ENCODE peak calls at places on chromosomes 11 and 22, in seven cellular contexts. O is Peyer's patch, D is uterus, R is left ventricle myocardium inferior, L is body of pancreas, J is adrenal gland, M is mesenchymal stem cell. N is an unnamed sample. For H3K9me3, the result is how much of the 10 kb centered on the place peaks cover.

GRCh38 chr11:8168485-8169257 is at the start of gene RIC3:
- DNase-seq in O (peak), D (peak), L (peak), J (peak), R (peak), M (no peak), N (peak)

GRCh38 chr11:112004389-112004788 is 20.8 kb upstream of the DLAT start:
- DNase-seq in M (no peak), D (no peak), O (no peak), L (no peak), R (no peak), J (no peak), N (no peak)

GRCh38 chr22:29128891-29129643 is 56.2 kb downstream of the KREMEN1 start:
- DNase-seq in O (no peak), R (no peak), J (no peak), D (no peak), L (no peak), M (peak), N (no peak)

GRCh38 chr11:13480198-13480597 is 15.6 kb downstream of the PTH start:
- DNase-seq in L (no peak), O (no peak), M (no peak), J (no peak), D (no peak), R (no peak), N (no peak)

GRCh38 chr22:23259916-23260644 is 79.8 kb downstream of the BCR start:
- DNase-seq in D (no peak), J (no peak), M (no peak), O (no peak), R (no peak), L (no peak), N (no peak)

GRCh38 chr11:86193297-86194095 is 51.1 kb upstream of the EED start:
- DNase-seq in R (peak), J (peak), D (peak), L (peak), O (peak), M (peak), N (peak)

GRCh38 chr11:87265915-87266314 is 228.2 kb downstream of the TMEM135 start:
- DNase-seq in L (no peak), J (no peak), M (no peak), O (no peak), R (no peak), D (no peak), N (no peak)

GRCh38 chr11:17743808-17744119 is 9.2 kb downstream of the KCNC1 start:
- DNase-seq in J (no peak), O (no peak), L (no peak), M (no peak), R (no peak), D (no peak), N (no peak)

GRCh38 chr22:40050258-40050657 is 55.5 kb downstream of the FAM83F start:
- DNase-seq in L (no peak), M (no peak), R (no peak), O (peak), D (no peak), J (no peak), N (no peak)

GRCh38 chr11:70670684-70671034 is 272.3 kb downstream of the CTTN start:
- DNase-seq in R (no peak), J (no peak), D (no peak), O (no peak), L (no peak), M (no peak), N (no peak)

GRCh38 chr11:1574256-1575242 is 2.5 kb upstream of the DUSP8 start:
- DNase-seq in O (peak), L (peak), J (no peak), M (peak), R (peak), D (peak), N (peak)

GRCh38 chr22:38712496-38713207 is 6.9 kb downstream of the GTPBP1 start:
- DNase-seq in O (no peak), M (no peak), D (no peak), L (no peak), J (no peak), R (no peak), N (no peak)

GRCh38 chr22:43800970-43801369 is 11.1 kb downstream of the EFCAB6 start:
- DNase-seq in J (no peak), D (no peak), O (no peak), M (no peak), L (no peak), R (no peak), N (no peak)

GRCh38 chr11:10017050-10017449 is 277.0 kb downstream of the SBF2 start:
- DNase-seq in L (no peak), O (no peak), D (no peak), J (no peak), R (no peak), M (no peak), N (no peak)

GRCh38 chr11:10012068-10012467 is 282.0 kb downstream of the SBF2 start:
- DNase-seq in J (no peak), O (no peak), R (no peak), L (no peak), M (no peak), D (no peak), N (no peak)
- H3K9me3 ChIP-seq in J (under half), O (under half), R (under half), L (under half), M (half or more), D (under half), N (under half)

GRCh38 chr22:49232319-49233067 is 595.2 kb downstream of the BRD1 start:
- DNase-seq in J (no peak), M (no peak), R (no peak), L (no peak), D (no peak), O (no peak), N (no peak)

GRCh38 chr22:49234459-49234858 is 593.2 kb downstream of the BRD1 start:
- DNase-seq in R (no peak), D (no peak), O (no peak), L (no peak), M (no peak), J (no peak), N (no peak)

GRCh38 chr22:49236541-49237075 is 591.1 kb downstream of the BRD1 start:
- DNase-seq in O (no peak), D (no peak), R (no peak), J (no peak), M (no peak), L (no peak), N (no peak)

GRCh38 chr22:49235463-49236300 is 592.0 kb downstream of the BRD1 start:
- DNase-seq in J (no peak), R (no peak), L (peak), M (no peak), D (no peak), O (no peak), N (no peak)

GRCh38 chr22:49233507-49234100 is 594.1 kb downstream of the BRD1 start:
- DNase-seq in O (no peak), R (no peak), D (no peak), M (no peak), L (no peak), J (no peak), N (no peak)
- H3K9me3 ChIP-seq in O (under half), R (under half), D (under half), M (under half), L (under half), J (under half), N (under half)

GRCh38 chr11:19982761-19983495 is 177.3 kb downstream of the DBX1 start:
- DNase-seq in L (no peak), M (peak), D (no peak), O (no peak), R (no peak), J (no peak), N (no peak)
- H3K9me3 ChIP-seq in L (under half), M (under half), D (under half), O (under half), R (under half), J (under half), N (under half)

DNA sequence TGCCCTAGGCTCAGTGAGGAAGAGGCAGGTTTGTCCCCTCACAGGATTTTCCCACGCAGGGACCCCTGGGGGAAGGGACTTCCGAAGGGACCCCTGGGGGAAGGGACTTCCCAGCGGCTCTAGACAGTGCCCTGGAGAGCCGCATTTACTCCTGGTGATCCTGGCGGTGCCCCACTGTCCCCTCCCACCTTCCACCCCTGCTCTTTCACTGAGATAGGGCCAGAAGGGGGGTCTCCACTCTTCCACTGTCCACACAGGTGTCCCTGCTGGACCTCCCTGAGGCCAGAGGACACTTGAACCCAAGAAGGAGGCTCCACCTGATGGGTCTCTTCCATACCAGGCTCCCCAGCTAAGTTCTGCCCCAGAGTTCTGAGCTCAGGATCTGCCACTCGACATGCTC is 1333.9 kb downstream of the BRD1 start:
- DNase-seq in M (no peak), D (no peak), R (no peak), J (no peak), L (no peak), O (no peak), N (no peak)
- H3K9me3 ChIP-seq in M (under half), D (under half), R (under half), J (under half), L (under half), O (under half), N (under half)

DNA sequence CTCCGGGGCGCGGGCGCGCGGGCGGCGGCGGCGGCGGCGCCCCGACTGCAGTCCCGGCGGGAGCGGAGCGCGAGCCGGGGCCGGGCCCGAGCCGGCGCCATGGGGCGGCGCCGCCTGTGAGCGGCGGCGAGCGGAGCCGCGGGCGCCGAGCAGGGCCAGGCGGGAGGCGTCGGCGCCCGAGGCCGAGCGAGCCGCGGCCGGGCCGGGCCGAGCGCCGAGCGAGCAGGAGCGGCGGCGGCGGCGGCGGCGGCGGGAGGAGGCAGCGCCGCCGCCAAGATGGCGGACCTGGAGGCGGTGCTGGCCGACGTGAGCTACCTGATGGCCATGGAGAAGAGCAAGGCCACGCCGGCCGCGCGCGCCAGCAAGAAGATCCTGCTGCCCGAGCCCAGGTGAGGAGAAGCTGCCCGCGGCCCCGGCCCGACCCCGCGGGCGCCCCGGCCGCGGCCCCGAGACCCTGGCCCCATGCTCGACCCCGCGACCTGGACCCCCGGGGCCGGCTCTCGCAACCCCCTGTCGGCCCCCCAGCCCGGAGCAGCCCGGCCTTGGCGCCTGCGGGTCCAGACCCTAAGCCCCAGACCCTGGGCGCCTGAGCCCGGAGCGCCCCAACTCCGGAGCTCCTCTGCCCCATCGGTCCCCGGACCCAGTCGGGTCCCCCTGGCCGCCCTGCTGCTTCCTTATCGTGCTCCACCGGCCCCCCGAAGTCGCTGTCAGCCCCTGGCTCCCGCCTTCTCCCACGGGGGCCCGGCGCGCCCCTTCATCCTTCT is at the start of gene GRK2:
- DNase-seq in D (peak), O (no peak), R (no peak), M (no peak), L (peak), J (no peak), N (no peak)
- H3K9me3 ChIP-seq in D (under half), O (under half), R (under half), M (under half), L (under half), J (under half), N (under half)

DNA sequence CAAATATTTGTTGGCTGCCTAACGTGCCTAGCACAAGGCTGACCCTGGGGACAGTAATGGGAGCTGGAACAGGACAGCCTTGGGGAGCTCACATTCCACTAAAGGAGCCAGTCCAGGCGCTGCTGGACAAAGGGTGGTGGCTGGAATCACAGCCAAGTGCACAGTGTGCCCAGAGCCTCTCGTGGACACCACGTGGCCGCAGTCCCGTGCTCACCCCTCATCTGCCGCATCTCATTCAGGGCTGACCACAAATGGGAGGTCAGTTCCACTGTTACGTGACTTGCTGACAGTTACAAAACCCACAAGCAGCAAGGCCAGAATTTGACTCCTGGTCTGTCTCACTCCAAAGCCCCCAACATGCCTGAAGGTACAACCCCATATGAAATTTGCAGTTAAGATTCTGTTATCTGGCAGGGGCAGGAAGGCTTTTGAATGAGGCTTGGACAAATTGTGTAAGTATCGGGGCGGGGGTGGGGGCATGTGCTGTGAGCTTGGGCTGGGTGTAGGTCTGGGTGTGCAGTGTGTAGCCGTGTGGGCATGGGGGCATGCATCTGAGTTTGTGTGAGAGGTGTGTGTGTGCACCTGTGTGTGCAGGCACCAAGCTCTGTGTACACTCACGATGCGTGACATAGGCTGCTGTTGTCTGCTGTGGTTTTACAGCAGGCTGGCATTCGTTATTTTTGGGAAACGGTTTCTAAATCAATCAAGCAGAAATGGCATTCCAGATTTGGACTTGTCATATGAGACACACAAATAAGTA is 301.7 kb downstream of the BRD1 start:
- DNase-seq in D (no peak), J (peak), O (no peak), R (no peak), L (no peak), M (no peak), N (no peak)
- H3K9me3 ChIP-seq in D (under half), J (under half), O (under half), R (under half), L (under half), M (under half), N (under half)

DNA sequence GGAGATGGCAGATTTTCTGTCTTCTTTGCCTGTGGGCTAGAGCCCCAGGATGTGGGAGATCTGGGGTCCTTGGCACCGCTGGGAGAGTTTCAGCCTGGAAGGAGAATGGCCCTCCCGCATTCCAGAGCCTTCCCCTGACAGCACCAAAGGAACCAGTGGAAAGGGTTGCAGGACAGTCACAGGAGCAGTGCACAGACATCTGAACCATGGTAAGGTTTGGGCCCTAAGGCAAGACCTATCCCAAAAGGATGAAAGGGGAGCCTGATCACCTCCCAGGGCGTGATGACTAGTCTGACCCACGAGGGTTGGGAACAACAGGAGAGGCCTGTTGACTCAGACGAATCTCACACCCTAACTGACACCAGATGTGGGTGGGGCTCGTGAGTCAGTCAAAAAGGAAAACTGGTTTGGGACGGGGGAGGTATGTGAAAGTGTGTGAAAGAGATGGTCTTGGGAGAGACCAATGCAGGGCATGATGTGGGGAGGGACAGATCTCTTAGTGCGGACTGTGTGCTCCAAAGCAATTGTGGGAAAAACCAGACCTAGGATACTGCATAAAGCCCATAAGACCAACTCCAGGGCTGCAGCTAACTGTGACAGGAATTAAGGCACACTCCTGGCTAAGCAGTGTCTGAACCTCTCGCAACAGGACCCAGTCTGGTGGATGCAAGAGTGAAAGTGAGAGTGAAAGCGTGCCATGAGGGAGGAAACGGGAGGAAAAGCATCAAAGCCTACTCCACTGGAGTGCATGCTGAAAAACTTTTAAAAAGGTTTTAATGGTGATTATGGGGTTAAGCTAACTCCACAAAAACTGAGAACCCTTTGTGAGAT is 39.1 kb upstream of the GLYAT start:
- DNase-seq in R (no peak), O (no peak), M (no peak), J (no peak), D (no peak), L (no peak), N (no peak)
- H3K9me3 ChIP-seq in R (under half), O (under half), M (under half), J (under half), D (under half), L (under half), N (under half)

GRCh38 chr22:49185312-49185969 is 642.2 kb downstream of the BRD1 start:
- DNase-seq in D (no peak), L (no peak), J (no peak), M (no peak), R (no peak), O (no peak), N (no peak)
- H3K9me3 ChIP-seq in D (under half), L (under half), J (under half), M (under half), R (under half), O (under half), N (under half)